ENCODE peak calls at places on chromosomes 5 and 9, in five cellular contexts. One of them, this sample, is unnamed.

GRCh38 chr5:144484124-144484897 is 313.6 kb downstream of the KCTD16 start:
- DNase-seq in stomach: no peak
- DNase-seq in Karpas-422: no peak
- DNase-seq in PC-9: peak; percentile 54
- DNase-seq in mesendoderm: peak; percentile 62
- DNase-seq in this sample: no peak

GRCh38 chr9:120353501-120353900 is 226.5 kb downstream of the CDK5RAP2 start:
- DNase-seq in stomach: no peak
- DNase-seq in Karpas-422: no peak
- DNase-seq in PC-9: no peak
- DNase-seq in mesendoderm: no peak
- DNase-seq in this sample: no peak

GRCh38 chr9:74517188-74517587 is 20.1 kb downstream of the RORB start:
- DNase-seq in stomach: no peak
- DNase-seq in Karpas-422: no peak
- DNase-seq in PC-9: no peak
- DNase-seq in mesendoderm: no peak
- DNase-seq in this sample: no peak

GRCh38 chr5:26519245-26519644 is 519.1 kb downstream of the CDH9 start:
- DNase-seq in stomach: no peak
- DNase-seq in Karpas-422: no peak
- DNase-seq in PC-9: no peak
- DNase-seq in mesendoderm: no peak
- DNase-seq in this sample: no peak

GRCh38 chr5:136016945-136017530 is 11.8 kb upstream of the TGFBI start:
- DNase-seq in stomach: no peak
- DNase-seq in Karpas-422: no peak
- DNase-seq in PC-9: peak; percentile 89
- DNase-seq in mesendoderm: no peak
- DNase-seq in this sample: no peak

GRCh38 chr5:8848997-8849585 is 696.8 kb downstream of the SEMA5A start:
- DNase-seq in stomach: no peak
- DNase-seq in Karpas-422: no peak
- DNase-seq in PC-9: no peak
- DNase-seq in mesendoderm: no peak
- DNase-seq in this sample: no peak

GRCh38 chr5:3140117-3140516 is 388.6 kb upstream of the IRX2 start:
- DNase-seq in stomach: no peak
- DNase-seq in Karpas-422: no peak
- DNase-seq in PC-9: no peak
- DNase-seq in mesendoderm: no peak
- DNase-seq in this sample: no peak

GRCh38 chr9:89386206-89386605 is 67.9 kb downstream of the SECISBP2 start:
- DNase-seq in stomach: no peak
- DNase-seq in Karpas-422: no peak
- DNase-seq in PC-9: no peak
- DNase-seq in mesendoderm: no peak
- DNase-seq in this sample: no peak

GRCh38 chr9:86529496-86530275 is 175.5 kb upstream of the TUT7 start:
- DNase-seq in stomach: no peak
- DNase-seq in Karpas-422: no peak
- DNase-seq in PC-9: peak; percentile 71
- DNase-seq in mesendoderm: peak; percentile 6
- DNase-seq in this sample: no peak

GRCh38 chr9:92714787-92715487 is 45.0 kb upstream of the IPPK start:
- DNase-seq in stomach: no peak
- DNase-seq in Karpas-422: no peak
- DNase-seq in PC-9: no peak
- DNase-seq in mesendoderm: no peak
- DNase-seq in this sample: no peak

GRCh38 chr9:100472725-100473261 is at the start of gene TMEFF1:
- DNase-seq in stomach: peak; percentile 30
- DNase-seq in Karpas-422: no peak
- DNase-seq in PC-9: no peak
- DNase-seq in mesendoderm: peak; percentile 90
- DNase-seq in this sample: peak; percentile 17

GRCh38 chr5:6342689-6343315 is 35.5 kb downstream of the MED10 start:
- DNase-seq in stomach: no peak
- DNase-seq in Karpas-422: no peak
- DNase-seq in PC-9: no peak
- DNase-seq in mesendoderm: no peak
- DNase-seq in this sample: no peak

GRCh38 chr5:158599132-158599531 is 500.6 kb downstream of the EBF1 start:
- DNase-seq in stomach: no peak
- DNase-seq in Karpas-422: no peak
- DNase-seq in PC-9: no peak
- DNase-seq in mesendoderm: peak; percentile 71
- DNase-seq in this sample: no peak

GRCh38 chr5:124651663-124652513 is 94.6 kb downstream of the ZNF608 start:
- DNase-seq in stomach: peak; percentile 82
- DNase-seq in Karpas-422: peak; percentile 95
- DNase-seq in PC-9: peak; percentile 38
- DNase-seq in mesendoderm: peak; percentile 84
- DNase-seq in this sample: no peak

GRCh38 chr9:114231218-114232090 is 76.1 kb downstream of the COL27A1 start:
- DNase-seq in stomach: no peak
- DNase-seq in Karpas-422: no peak
- DNase-seq in PC-9: no peak
- DNase-seq in mesendoderm: no peak
- DNase-seq in this sample: no peak

GRCh38 chr5:104146652-104147051 is 584.1 kb upstream of the NUDT12 start:
- DNase-seq in stomach: no peak
- DNase-seq in Karpas-422: no peak
- DNase-seq in PC-9: no peak
- DNase-seq in mesendoderm: no peak
- DNase-seq in this sample: no peak

GRCh38 chr5:178768371-178769260 is 38.2 kb upstream of the ZNF354A start:
- DNase-seq in stomach: peak; percentile 11
- DNase-seq in Karpas-422: no peak
- DNase-seq in PC-9: no peak
- DNase-seq in mesendoderm: no peak
- DNase-seq in this sample: no peak

GRCh38 chr9:23117621-23118020 is 671.0 kb downstream of the DMRTA1 start:
- DNase-seq in stomach: no peak
- DNase-seq in Karpas-422: no peak
- DNase-seq in PC-9: no peak
- DNase-seq in mesendoderm: peak; percentile 85
- DNase-seq in this sample: no peak

GRCh38 chr5:122683631-122684030 is 91.2 kb upstream of the SNX2 start:
- DNase-seq in stomach: no peak
- DNase-seq in Karpas-422: no peak
- DNase-seq in PC-9: no peak
- DNase-seq in mesendoderm: no peak
- DNase-seq in this sample: no peak

GRCh38 chr5:163407034-163407652 is 30.3 kb upstream of the CCNG1 start:
- DNase-seq in stomach: no peak
- DNase-seq in Karpas-422: peak; percentile 71
- DNase-seq in PC-9: peak; percentile 52
- DNase-seq in mesendoderm: peak; percentile 47
- DNase-seq in this sample: no peak

GRCh38 chr9:78666818-78667429 is 370.0 kb downstream of the PSAT1 start:
- DNase-seq in stomach: no peak
- DNase-seq in Karpas-422: no peak
- DNase-seq in PC-9: no peak
- DNase-seq in mesendoderm: no peak
- DNase-seq in this sample: no peak

GRCh38 chr5:58412932-58413331 is 47.0 kb downstream of the PLK2 start:
- DNase-seq in stomach: no peak
- DNase-seq in Karpas-422: no peak
- DNase-seq in PC-9: no peak
- DNase-seq in mesendoderm: no peak
- DNase-seq in this sample: no peak

GRCh38 chr9:85430659-85431370 is 310.9 kb downstream of the AGTPBP1 start:
- DNase-seq in stomach: no peak
- DNase-seq in Karpas-422: no peak
- DNase-seq in PC-9: no peak
- DNase-seq in mesendoderm: peak; percentile 27
- DNase-seq in this sample: no peak

GRCh38 chr5:142364251-142365145 is 39.7 kb upstream of the SPRY4 start:
- DNase-seq in stomach: no peak
- DNase-seq in Karpas-422: no peak
- DNase-seq in PC-9: no peak
- DNase-seq in mesendoderm: peak; percentile 53
- DNase-seq in this sample: no peak

GRCh38 chr5:29548262-29548661 is 1645.2 kb upstream of the CDH6 start:
- DNase-seq in stomach: no peak
- DNase-seq in Karpas-422: no peak
- DNase-seq in PC-9: no peak
- DNase-seq in mesendoderm: no peak
- DNase-seq in this sample: no peak

GRCh38 chr5:61416410-61416809 is 84.4 kb downstream of the ZSWIM6 start:
- DNase-seq in stomach: no peak
- DNase-seq in Karpas-422: no peak
- DNase-seq in PC-9: no peak
- DNase-seq in mesendoderm: peak; percentile 91
- DNase-seq in this sample: no peak

GRCh38 chr9:89530721-89531120 is 32.8 kb upstream of the SEMA4D start:
- DNase-seq in stomach: peak; percentile 1
- DNase-seq in Karpas-422: no peak
- DNase-seq in PC-9: no peak
- DNase-seq in mesendoderm: peak; percentile 39
- DNase-seq in this sample: no peak

GRCh38 chr5:180523629-180524466 is 29.7 kb downstream of the CNOT6 start:
- DNase-seq in stomach: no peak
- DNase-seq in Karpas-422: no peak
- DNase-seq in PC-9: no peak
- DNase-seq in mesendoderm: peak; percentile 63
- DNase-seq in this sample: no peak

GRCh38 chr9:13083973-13084528 is 195.4 kb downstream of the MPDZ start:
- DNase-seq in stomach: no peak
- DNase-seq in Karpas-422: no peak
- DNase-seq in PC-9: peak; percentile 73
- DNase-seq in mesendoderm: no peak
- DNase-seq in this sample: no peak

GRCh38 chr9:106677374-106677773 is 185.6 kb upstream of the ZNF462 start:
- DNase-seq in stomach: no peak
- DNase-seq in Karpas-422: no peak
- DNase-seq in PC-9: no peak
- DNase-seq in mesendoderm: peak; percentile 9
- DNase-seq in this sample: no peak

GRCh38 chr9:108671794-108672193 is 184.0 kb downstream of the ACTL7B start:
- DNase-seq in stomach: no peak
- DNase-seq in Karpas-422: no peak
- DNase-seq in PC-9: no peak
- DNase-seq in mesendoderm: no peak
- DNase-seq in this sample: no peak

GRCh38 chr9:105269593-105269992 is 25.1 kb downstream of the SLC44A1 start:
- DNase-seq in stomach: no peak
- DNase-seq in Karpas-422: no peak
- DNase-seq in PC-9: no peak
- DNase-seq in mesendoderm: no peak
- DNase-seq in this sample: no peak

GRCh38 chr5:140488914-140489313 is 58.5 kb upstream of the EIF4EBP3 start:
- DNase-seq in stomach: no peak
- DNase-seq in Karpas-422: no peak
- DNase-seq in PC-9: no peak
- DNase-seq in mesendoderm: peak; percentile 6
- DNase-seq in this sample: no peak

DNA sequence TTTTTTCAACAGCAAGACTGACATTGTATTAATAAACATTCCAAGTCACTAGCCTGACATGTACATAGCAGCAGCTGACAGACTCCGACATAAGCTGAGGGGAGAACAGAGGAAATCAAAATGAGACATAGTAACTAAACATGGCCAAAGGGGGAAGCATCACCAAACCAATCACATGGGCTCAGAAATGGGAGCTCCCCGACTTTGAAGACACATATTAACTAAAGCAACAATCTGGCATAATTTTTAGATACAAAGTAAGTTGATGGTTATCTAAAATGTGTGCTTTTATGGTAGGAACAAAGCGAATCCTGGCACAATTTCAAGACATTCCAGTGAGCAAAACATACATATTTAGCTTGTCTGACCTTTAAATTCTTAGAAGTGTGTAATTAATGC is 156.8 kb downstream of the MAPKAP1 start:
- DNase-seq in stomach: no peak
- DNase-seq in Karpas-422: no peak
- DNase-seq in PC-9: no peak
- DNase-seq in mesendoderm: no peak
- DNase-seq in this sample: no peak
- H3K4me3 ChIP-seq in stomach: no peak overlapping the region
- H3K4me3 ChIP-seq in Karpas-422: no peak overlapping the region
- H3K4me3 ChIP-seq in PC-9: no peak overlapping the region
- H3K4me3 ChIP-seq in mesendoderm: no peak overlapping the region
- H3K4me3 ChIP-seq in this sample: no peak overlapping the region

GRCh38 chr9:117718085-117718484 is 13.9 kb downstream of the TLR4 start:
- DNase-seq in stomach: no peak
- DNase-seq in Karpas-422: peak; percentile 84
- DNase-seq in PC-9: no peak
- DNase-seq in mesendoderm: no peak
- DNase-seq in this sample: no peak
- H3K4me1 ChIP-seq in stomach: no peaks in the 10 kb centered on the region
- H3K4me1 ChIP-seq in Karpas-422: peaks cover 11% of the 10 kb centered on the region
- H3K4me1 ChIP-seq in PC-9: no peaks in the 10 kb centered on the region
- H3K4me1 ChIP-seq in mesendoderm: peaks cover 3% of the 10 kb centered on the region
- H3K4me1 ChIP-seq in this sample: no peaks in the 10 kb centered on the region

GRCh38 chr9:69168709-69169217 is 5.3 kb upstream of the TJP2 start:
- DNase-seq in stomach: no peak
- DNase-seq in Karpas-422: no peak
- DNase-seq in PC-9: peak; percentile 85
- DNase-seq in mesendoderm: peak; percentile 79
- DNase-seq in this sample: peak; percentile 38
- H3K4me3 ChIP-seq in stomach: peak overlapping the region; percentile 8
- H3K4me3 ChIP-seq in Karpas-422: no peak overlapping the region
- H3K4me3 ChIP-seq in PC-9: no peak overlapping the region
- H3K4me3 ChIP-seq in mesendoderm: no peak overlapping the region
- H3K4me3 ChIP-seq in this sample: peak overlapping the region; percentile 54

DNA sequence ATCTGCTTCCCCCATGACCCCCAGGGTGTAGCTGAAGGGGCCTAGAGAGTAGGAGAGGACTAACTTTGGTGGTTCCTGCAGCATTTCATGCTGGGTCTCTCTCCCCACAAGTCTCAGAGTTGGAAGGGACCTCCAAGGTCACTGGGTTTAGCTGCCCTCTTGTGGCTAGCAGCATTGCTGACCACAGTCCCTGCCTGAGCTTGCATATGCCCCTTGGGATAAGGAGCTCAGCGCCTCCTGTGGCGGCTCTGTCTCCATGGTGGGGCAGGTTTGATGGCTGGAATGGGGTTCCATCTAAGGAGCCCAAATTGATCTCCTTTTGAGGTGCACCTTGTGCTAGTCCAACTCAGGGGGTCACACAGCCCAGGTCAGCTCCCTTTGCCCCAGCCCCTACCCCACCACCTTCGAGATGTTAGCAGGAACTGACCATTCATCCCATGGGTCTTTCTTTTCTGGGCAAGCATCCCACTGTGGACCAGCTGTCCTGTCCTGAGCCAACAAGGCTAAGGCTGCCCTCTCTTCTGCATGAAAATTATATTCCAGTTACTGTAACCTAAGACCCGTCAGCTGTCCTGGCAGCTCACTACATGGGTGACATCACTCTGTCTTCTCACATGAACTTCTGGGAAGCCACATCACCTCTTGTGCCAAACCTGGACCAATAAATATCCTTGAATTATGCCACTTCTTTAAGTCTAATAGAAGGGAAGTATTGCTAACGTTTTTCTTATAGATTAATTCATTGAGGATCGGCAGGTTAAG is 196.2 kb downstream of the HSPA4 start:
- DNase-seq in stomach: no peak
- DNase-seq in Karpas-422: no peak
- DNase-seq in PC-9: peak; percentile 47
- DNase-seq in mesendoderm: peak; percentile 89
- DNase-seq in this sample: no peak
- H3K4me1 ChIP-seq in stomach: no peaks in the 10 kb centered on the region
- H3K4me1 ChIP-seq in Karpas-422: no peaks in the 10 kb centered on the region
- H3K4me1 ChIP-seq in PC-9: peaks cover 33% of the 10 kb centered on the region
- H3K4me1 ChIP-seq in mesendoderm: peaks cover 3% of the 10 kb centered on the region
- H3K4me1 ChIP-seq in this sample: peaks cover 9% of the 10 kb centered on the region